ENCODE peak calls at places on chromosomes 12 and 14, in five cellular contexts. One of them, this sample, is unnamed.

GRCh38 chr12:131445184-131445974 is 265.5 kb upstream of the SFSWAP start:
- DNase-seq in CD8-positive, alpha-beta memory T cell: no peak
- DNase-seq in foreskin fibroblast: no peak
- DNase-seq in endothelial cell of umbilical vein: no peak
- DNase-seq in right cardiac atrium: no peak
- DNase-seq in this sample: no peak

GRCh38 chr14:93035917-93036651 is 79.6 kb downstream of the ITPK1 start:
- DNase-seq in CD8-positive, alpha-beta memory T cell: no peak
- DNase-seq in foreskin fibroblast: no peak
- DNase-seq in endothelial cell of umbilical vein: no peak
- DNase-seq in right cardiac atrium: peak; percentile 81
- DNase-seq in this sample: peak; percentile 67

GRCh38 chr12:57592551-57593165 is 1.7 kb downstream of the PIP4K2C start:
- DNase-seq in CD8-positive, alpha-beta memory T cell: no peak
- DNase-seq in foreskin fibroblast: peak; percentile 20
- DNase-seq in endothelial cell of umbilical vein: no peak
- DNase-seq in right cardiac atrium: no peak
- DNase-seq in this sample: no peak

GRCh38 chr14:105487449-105487985 is 831 bp downstream of the CRIP1 start:
- DNase-seq in CD8-positive, alpha-beta memory T cell: peak; percentile 73
- DNase-seq in foreskin fibroblast: no peak
- DNase-seq in endothelial cell of umbilical vein: no peak
- DNase-seq in right cardiac atrium: peak; percentile 86
- DNase-seq in this sample: no peak

GRCh38 chr12:111773801-111774551 is 7.2 kb downstream of the ALDH2 start:
- DNase-seq in CD8-positive, alpha-beta memory T cell: no peak
- DNase-seq in foreskin fibroblast: peak; percentile 87
- DNase-seq in endothelial cell of umbilical vein: no peak
- DNase-seq in right cardiac atrium: peak; percentile 93
- DNase-seq in this sample: peak; percentile 70

GRCh38 chr14:71536927-71537772 is 395.1 kb upstream of the RGS6 start:
- DNase-seq in CD8-positive, alpha-beta memory T cell: no peak
- DNase-seq in foreskin fibroblast: no peak
- DNase-seq in endothelial cell of umbilical vein: no peak
- DNase-seq in right cardiac atrium: no peak
- DNase-seq in this sample: no peak

GRCh38 chr14:96264850-96265249 is 8.8 kb downstream of the BDKRB1 start:
- DNase-seq in CD8-positive, alpha-beta memory T cell: no peak
- DNase-seq in foreskin fibroblast: peak; percentile 69
- DNase-seq in endothelial cell of umbilical vein: no peak
- DNase-seq in right cardiac atrium: no peak
- DNase-seq in this sample: no peak

GRCh38 chr12:52278931-52279682 is 4.7 kb downstream of the KRT86 start:
- DNase-seq in CD8-positive, alpha-beta memory T cell: peak; percentile 49
- DNase-seq in foreskin fibroblast: peak; percentile 90
- DNase-seq in endothelial cell of umbilical vein: peak; percentile 64
- DNase-seq in right cardiac atrium: peak; percentile 91
- DNase-seq in this sample: peak; percentile 79

GRCh38 chr14:28759056-28759657 is 7.4 kb upstream of the FOXG1 start:
- DNase-seq in CD8-positive, alpha-beta memory T cell: no peak
- DNase-seq in foreskin fibroblast: peak; percentile 43
- DNase-seq in endothelial cell of umbilical vein: no peak
- DNase-seq in right cardiac atrium: no peak
- DNase-seq in this sample: no peak

GRCh38 chr14:75979071-75979571 is 2.7 kb downstream of the TGFB3 start:
- DNase-seq in CD8-positive, alpha-beta memory T cell: no peak
- DNase-seq in foreskin fibroblast: peak; percentile 73
- DNase-seq in endothelial cell of umbilical vein: no peak
- DNase-seq in right cardiac atrium: no peak
- DNase-seq in this sample: no peak

GRCh38 chr12:49301759-49302158 is 6.8 kb downstream of the PRPH start:
- DNase-seq in CD8-positive, alpha-beta memory T cell: no peak
- DNase-seq in foreskin fibroblast: no peak
- DNase-seq in endothelial cell of umbilical vein: no peak
- DNase-seq in right cardiac atrium: no peak
- DNase-seq in this sample: no peak

GRCh38 chr14:61569783-61570182 is 125.5 kb upstream of the HIF1A start:
- DNase-seq in CD8-positive, alpha-beta memory T cell: peak; percentile 28
- DNase-seq in foreskin fibroblast: peak; percentile 91
- DNase-seq in endothelial cell of umbilical vein: peak; percentile 63
- DNase-seq in right cardiac atrium: peak; percentile 72
- DNase-seq in this sample: peak; percentile 77

GRCh38 chr12:10395390-10395998 is 5.7 kb upstream of the KLRK1 start:
- DNase-seq in CD8-positive, alpha-beta memory T cell: no peak
- DNase-seq in foreskin fibroblast: peak; percentile 93
- DNase-seq in endothelial cell of umbilical vein: no peak
- DNase-seq in right cardiac atrium: no peak
- DNase-seq in this sample: peak; percentile 82

GRCh38 chr14:93915800-93916199 is 11.3 kb upstream of the FAM181A start:
- DNase-seq in CD8-positive, alpha-beta memory T cell: no peak
- DNase-seq in foreskin fibroblast: no peak
- DNase-seq in endothelial cell of umbilical vein: no peak
- DNase-seq in right cardiac atrium: no peak
- DNase-seq in this sample: no peak

GRCh38 chr14:99565383-99565782 is 38.6 kb downstream of the CCDC85C start:
- DNase-seq in CD8-positive, alpha-beta memory T cell: no peak
- DNase-seq in foreskin fibroblast: no peak
- DNase-seq in endothelial cell of umbilical vein: no peak
- DNase-seq in right cardiac atrium: peak; percentile 40
- DNase-seq in this sample: no peak

GRCh38 chr12:113462880-113463745 is 8.6 kb downstream of the LHX5 start:
- DNase-seq in CD8-positive, alpha-beta memory T cell: no peak
- DNase-seq in foreskin fibroblast: peak; percentile 28
- DNase-seq in endothelial cell of umbilical vein: no peak
- DNase-seq in right cardiac atrium: no peak
- DNase-seq in this sample: no peak

GRCh38 chr14:95056476-95056875 is 100.9 kb downstream of the DICER1 start:
- DNase-seq in CD8-positive, alpha-beta memory T cell: no peak
- DNase-seq in foreskin fibroblast: no peak
- DNase-seq in endothelial cell of umbilical vein: no peak
- DNase-seq in right cardiac atrium: no peak
- DNase-seq in this sample: no peak

GRCh38 chr12:108633081-108633533 is 587 bp downstream of the SELPLG start:
- DNase-seq in CD8-positive, alpha-beta memory T cell: no peak
- DNase-seq in foreskin fibroblast: no peak
- DNase-seq in endothelial cell of umbilical vein: no peak
- DNase-seq in right cardiac atrium: no peak
- DNase-seq in this sample: no peak

GRCh38 chr12:24127919-24128721 is 178.7 kb upstream of the SOX5 start:
- DNase-seq in CD8-positive, alpha-beta memory T cell: no peak
- DNase-seq in foreskin fibroblast: no peak
- DNase-seq in endothelial cell of umbilical vein: no peak
- DNase-seq in right cardiac atrium: no peak
- DNase-seq in this sample: no peak

GRCh38 chr12:47783821-47784819 is 11.1 kb downstream of the SLC48A1 start:
- DNase-seq in CD8-positive, alpha-beta memory T cell: no peak
- DNase-seq in foreskin fibroblast: no peak
- DNase-seq in endothelial cell of umbilical vein: no peak
- DNase-seq in right cardiac atrium: peak; percentile 48
- DNase-seq in this sample: no peak

GRCh38 chr12:78290606-78291345 is 460.1 kb downstream of the NAV3 start:
- DNase-seq in CD8-positive, alpha-beta memory T cell: no peak
- DNase-seq in foreskin fibroblast: peak; percentile 95
- DNase-seq in endothelial cell of umbilical vein: no peak
- DNase-seq in right cardiac atrium: no peak
- DNase-seq in this sample: peak; percentile 58

GRCh38 chr14:105322791-105323556 is 8.4 kb downstream of the PACS2 start:
- DNase-seq in CD8-positive, alpha-beta memory T cell: no peak
- DNase-seq in foreskin fibroblast: peak; percentile 29
- DNase-seq in endothelial cell of umbilical vein: no peak
- DNase-seq in right cardiac atrium: peak; percentile 50
- DNase-seq in this sample: no peak

GRCh38 chr14:103367995-103368394 is 17.2 kb upstream of the MARK3 start:
- DNase-seq in CD8-positive, alpha-beta memory T cell: no peak
- DNase-seq in foreskin fibroblast: no peak
- DNase-seq in endothelial cell of umbilical vein: no peak
- DNase-seq in right cardiac atrium: no peak
- DNase-seq in this sample: no peak

GRCh38 chr12:9813821-9814798 is 13.2 kb upstream of the KLRF1 start:
- DNase-seq in CD8-positive, alpha-beta memory T cell: peak; percentile 82
- DNase-seq in foreskin fibroblast: peak; percentile 46
- DNase-seq in endothelial cell of umbilical vein: peak; percentile 74
- DNase-seq in right cardiac atrium: peak; percentile 90
- DNase-seq in this sample: peak; percentile 44

GRCh38 chr14:84006643-84007137 is 1523.3 kb upstream of the FLRT2 start:
- DNase-seq in CD8-positive, alpha-beta memory T cell: no peak
- DNase-seq in foreskin fibroblast: no peak
- DNase-seq in endothelial cell of umbilical vein: peak; percentile 96
- DNase-seq in right cardiac atrium: no peak
- DNase-seq in this sample: no peak

GRCh38 chr14:105132921-105133320 is 35.7 kb downstream of the JAG2 start:
- DNase-seq in CD8-positive, alpha-beta memory T cell: no peak
- DNase-seq in foreskin fibroblast: no peak
- DNase-seq in endothelial cell of umbilical vein: no peak
- DNase-seq in right cardiac atrium: no peak
- DNase-seq in this sample: no peak

GRCh38 chr12:45587877-45588530 is 141.5 kb upstream of the ARID2 start:
- DNase-seq in CD8-positive, alpha-beta memory T cell: no peak
- DNase-seq in foreskin fibroblast: peak; percentile 23
- DNase-seq in endothelial cell of umbilical vein: no peak
- DNase-seq in right cardiac atrium: no peak
- DNase-seq in this sample: peak; percentile 14

DNA sequence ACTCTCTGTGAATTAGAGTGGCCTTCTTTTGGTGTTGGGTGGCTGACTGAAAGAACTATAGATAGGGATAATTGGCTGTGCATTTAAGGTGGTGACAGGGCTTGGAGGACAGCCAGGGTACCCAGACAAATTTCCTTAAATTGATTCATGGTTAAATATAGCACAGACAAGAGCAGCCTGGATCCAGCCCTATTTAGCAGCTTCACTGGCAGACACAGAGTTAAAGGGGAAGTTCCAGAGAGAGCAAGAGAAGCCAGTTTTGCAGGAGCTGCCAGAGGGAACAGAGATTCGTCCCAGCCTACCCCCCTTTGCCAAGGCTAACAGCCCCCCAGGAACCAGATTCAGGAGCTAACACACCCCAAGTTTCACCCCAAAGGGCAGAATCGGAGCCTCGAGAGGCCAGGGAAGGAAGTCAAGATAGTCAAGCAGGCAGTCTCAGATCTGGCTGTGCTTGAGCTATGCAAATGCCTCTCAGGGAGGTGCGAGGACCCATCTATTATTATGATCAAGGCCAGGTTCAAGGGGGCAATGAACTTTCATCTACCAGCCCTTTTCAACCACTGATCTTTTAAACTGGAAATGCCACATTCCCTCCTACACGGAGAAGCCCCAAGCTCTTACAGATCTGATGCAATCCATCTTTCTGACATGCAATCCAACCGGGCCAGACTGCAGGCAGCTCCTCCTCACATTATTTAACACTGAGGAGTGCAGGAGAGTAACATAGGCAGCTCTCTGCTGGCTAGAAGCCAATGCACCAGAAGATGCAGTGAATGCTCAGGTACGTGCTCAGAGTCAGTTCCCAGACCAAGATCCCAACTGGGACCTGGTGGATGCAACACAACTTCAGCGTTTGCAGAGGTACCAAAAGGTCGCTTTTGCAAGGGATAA is 58.2 kb downstream of the DHRS2 start:
- DNase-seq in CD8-positive, alpha-beta memory T cell: no peak
- DNase-seq in foreskin fibroblast: peak; percentile 57
- DNase-seq in endothelial cell of umbilical vein: no peak
- DNase-seq in right cardiac atrium: no peak
- DNase-seq in this sample: no peak
- H3K4me3 ChIP-seq in CD8-positive, alpha-beta memory T cell: no peak overlapping the region
- H3K4me3 ChIP-seq in foreskin fibroblast: no peak overlapping the region
- H3K4me3 ChIP-seq in endothelial cell of umbilical vein: no peak overlapping the region
- H3K4me3 ChIP-seq in right cardiac atrium: peak overlapping the region; percentile 18
- H3K4me3 ChIP-seq in this sample: no peak overlapping the region

DNA sequence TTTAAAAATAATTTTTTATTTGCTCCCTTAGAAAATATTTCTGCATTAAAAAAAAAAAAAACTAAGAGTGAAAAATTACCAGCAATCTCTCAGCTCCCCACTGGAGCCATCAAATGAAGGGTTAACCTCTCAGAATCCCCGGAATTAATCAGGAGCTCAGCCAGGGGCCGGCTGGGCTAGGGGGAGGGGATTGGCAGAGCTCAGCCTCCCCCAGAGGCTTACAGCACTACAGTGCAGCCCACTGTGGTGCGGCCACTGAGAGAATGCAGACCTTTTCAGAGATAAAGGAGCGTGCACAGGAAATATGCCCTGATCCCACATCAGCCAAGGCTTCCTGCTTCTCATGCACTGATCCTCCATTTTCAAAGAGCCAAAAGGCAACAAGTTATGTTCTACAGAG is 185.6 kb downstream of the EGLN3 start:
- DNase-seq in CD8-positive, alpha-beta memory T cell: no peak
- DNase-seq in foreskin fibroblast: no peak
- DNase-seq in endothelial cell of umbilical vein: peak; percentile 64
- DNase-seq in right cardiac atrium: peak; percentile 72
- DNase-seq in this sample: no peak
- H3K4me3 ChIP-seq in CD8-positive, alpha-beta memory T cell: no peak overlapping the region
- H3K4me3 ChIP-seq in foreskin fibroblast: no peak overlapping the region
- H3K4me3 ChIP-seq in endothelial cell of umbilical vein: no peak overlapping the region
- H3K4me3 ChIP-seq in right cardiac atrium: no peak overlapping the region
- H3K4me3 ChIP-seq in this sample: no peak overlapping the region

DNA sequence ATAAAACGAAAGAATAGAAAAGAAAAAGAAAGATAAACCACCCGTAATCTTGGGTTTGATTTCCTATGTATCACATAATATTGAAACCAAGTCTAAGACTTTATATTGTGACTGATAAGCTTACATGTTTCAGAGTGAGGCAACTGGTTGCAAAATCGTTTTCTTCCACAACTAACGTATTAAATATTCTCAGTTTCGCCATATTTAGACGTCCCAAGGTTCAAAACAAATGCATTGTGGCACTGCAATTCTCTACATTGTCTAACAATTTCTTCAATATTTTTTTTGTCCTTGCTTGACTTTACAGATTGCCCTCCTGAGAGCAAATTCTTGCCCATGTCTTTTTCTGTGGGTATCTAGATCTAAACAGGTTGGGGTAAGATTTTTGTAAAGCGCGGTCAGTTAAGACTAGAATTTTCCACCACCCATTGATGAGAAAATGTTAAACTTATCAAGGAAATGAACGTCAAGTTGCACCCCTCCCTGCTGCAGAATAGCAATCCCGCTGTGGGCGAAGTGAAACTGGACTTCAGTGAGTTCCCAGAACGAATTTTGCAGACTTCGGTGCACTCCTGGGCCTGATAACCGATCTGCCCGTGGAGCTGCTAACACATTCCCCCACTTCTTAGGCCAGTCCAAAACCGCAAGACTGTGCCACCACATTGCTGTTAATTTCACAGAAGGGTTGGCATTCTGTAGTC is 2.7 kb downstream of the TBX3 start:
- DNase-seq in CD8-positive, alpha-beta memory T cell: no peak
- DNase-seq in foreskin fibroblast: peak; percentile 41
- DNase-seq in endothelial cell of umbilical vein: no peak
- DNase-seq in right cardiac atrium: no peak
- DNase-seq in this sample: peak; percentile 43
- H3K4me3 ChIP-seq in CD8-positive, alpha-beta memory T cell: no peak overlapping the region
- H3K4me3 ChIP-seq in foreskin fibroblast: peak overlapping the region; percentile 62
- H3K4me3 ChIP-seq in endothelial cell of umbilical vein: no peak overlapping the region
- H3K4me3 ChIP-seq in right cardiac atrium: peak overlapping the region; percentile 91
- H3K4me3 ChIP-seq in this sample: peak overlapping the region; percentile 65

GRCh38 chr12:15278816-15279658 is 43.3 kb upstream of the PTPRO start:
- DNase-seq in CD8-positive, alpha-beta memory T cell: no peak
- DNase-seq in foreskin fibroblast: peak; percentile 92
- DNase-seq in endothelial cell of umbilical vein: peak; percentile 49
- DNase-seq in right cardiac atrium: peak; percentile 94
- DNase-seq in this sample: peak; percentile 94
- H3K4me3 ChIP-seq in CD8-positive, alpha-beta memory T cell: no peak overlapping the region
- H3K4me3 ChIP-seq in foreskin fibroblast: no peak overlapping the region
- H3K4me3 ChIP-seq in endothelial cell of umbilical vein: no peak overlapping the region
- H3K4me3 ChIP-seq in right cardiac atrium: no peak overlapping the region
- H3K4me3 ChIP-seq in this sample: no peak overlapping the region

This sample was measured in MG63.